ENCODE peak calls at places on chromosome 11, in seven cellular contexts. One of them, this sample, is unnamed.

GRCh38 chr11:108802492-108802891 is 137.6 kb downstream of the DDX10 start:
- DNase-seq in pancreas: no peak
- DNase-seq in stimulated activated CD4-positive, alpha-beta T cell treated with anti-CD3 and anti-CD28 coated beads, Interleukin-1b, Interleukin-23, amount 100 ng/mL, for 24 hours: no peak
- DNase-seq in Right ventricle myocardium inferior: no peak
- DNase-seq in mammary epithelial cell: no peak
- DNase-seq in HT1080: no peak
- DNase-seq in endothelial cell: no peak
- DNase-seq in this sample: no peak

GRCh38 chr11:75342966-75343870 is 8.2 kb downstream of the ARRB1 start:
- DNase-seq in endothelial cell: no peak
- DNase-seq in Right ventricle myocardium inferior: no peak
- DNase-seq in pancreas: peak
- DNase-seq in mammary epithelial cell: no peak
- DNase-seq in stimulated activated CD4-positive, alpha-beta T cell treated with anti-CD3 and anti-CD28 coated beads, Interleukin-1b, Interleukin-23, amount 100 ng/mL, for 24 hours: no peak
- DNase-seq in HT1080: no peak
- DNase-seq in this sample: peak

GRCh38 chr11:73242291-73243092 is 24.4 kb downstream of the P2RY2 start:
- DNase-seq in stimulated activated CD4-positive, alpha-beta T cell treated with anti-CD3 and anti-CD28 coated beads, Interleukin-1b, Interleukin-23, amount 100 ng/mL, for 24 hours: peak
- DNase-seq in HT1080: peak
- DNase-seq in Right ventricle myocardium inferior: peak
- DNase-seq in pancreas: peak
- DNase-seq in endothelial cell: peak
- DNase-seq in mammary epithelial cell: peak
- DNase-seq in this sample: peak

GRCh38 chr11:6705905-6706535 is 22.9 kb upstream of the MRPL17 start:
- DNase-seq in HT1080: peak
- DNase-seq in Right ventricle myocardium inferior: no peak
- DNase-seq in pancreas: peak
- DNase-seq in endothelial cell: peak
- DNase-seq in stimulated activated CD4-positive, alpha-beta T cell treated with anti-CD3 and anti-CD28 coated beads, Interleukin-1b, Interleukin-23, amount 100 ng/mL, for 24 hours: peak
- DNase-seq in mammary epithelial cell: peak
- DNase-seq in this sample: peak

GRCh38 chr11:7522106-7522505 is 8.3 kb downstream of the PPFIBP2 start:
- DNase-seq in endothelial cell: no peak
- DNase-seq in HT1080: no peak
- DNase-seq in Right ventricle myocardium inferior: no peak
- DNase-seq in pancreas: no peak
- DNase-seq in stimulated activated CD4-positive, alpha-beta T cell treated with anti-CD3 and anti-CD28 coated beads, Interleukin-1b, Interleukin-23, amount 100 ng/mL, for 24 hours: no peak
- DNase-seq in mammary epithelial cell: no peak
- DNase-seq in this sample: no peak

GRCh38 chr11:120566176-120566575 is 54.6 kb downstream of the GRIK4 start:
- DNase-seq in mammary epithelial cell: peak
- DNase-seq in stimulated activated CD4-positive, alpha-beta T cell treated with anti-CD3 and anti-CD28 coated beads, Interleukin-1b, Interleukin-23, amount 100 ng/mL, for 24 hours: no peak
- DNase-seq in HT1080: peak
- DNase-seq in Right ventricle myocardium inferior: no peak
- DNase-seq in endothelial cell: no peak
- DNase-seq in pancreas: no peak
- DNase-seq in this sample: peak

GRCh38 chr11:97620012-97620411 is 1230.2 kb downstream of the JRKL start:
- DNase-seq in stimulated activated CD4-positive, alpha-beta T cell treated with anti-CD3 and anti-CD28 coated beads, Interleukin-1b, Interleukin-23, amount 100 ng/mL, for 24 hours: no peak
- DNase-seq in Right ventricle myocardium inferior: no peak
- DNase-seq in endothelial cell: no peak
- DNase-seq in mammary epithelial cell: no peak
- DNase-seq in HT1080: no peak
- DNase-seq in pancreas: no peak
- DNase-seq in this sample: no peak

GRCh38 chr11:26842458-26842841 is 120.6 kb upstream of the SLC5A12 start:
- DNase-seq in stimulated activated CD4-positive, alpha-beta T cell treated with anti-CD3 and anti-CD28 coated beads, Interleukin-1b, Interleukin-23, amount 100 ng/mL, for 24 hours: no peak
- DNase-seq in pancreas: no peak
- DNase-seq in Right ventricle myocardium inferior: no peak
- DNase-seq in mammary epithelial cell: no peak
- DNase-seq in HT1080: no peak
- DNase-seq in endothelial cell: no peak
- DNase-seq in this sample: peak

GRCh38 chr11:1576825-1577224 is 4.8 kb upstream of the DUSP8 start:
- DNase-seq in stimulated activated CD4-positive, alpha-beta T cell treated with anti-CD3 and anti-CD28 coated beads, Interleukin-1b, Interleukin-23, amount 100 ng/mL, for 24 hours: no peak
- DNase-seq in Right ventricle myocardium inferior: no peak
- DNase-seq in mammary epithelial cell: peak
- DNase-seq in pancreas: no peak
- DNase-seq in HT1080: no peak
- DNase-seq in endothelial cell: no peak
- DNase-seq in this sample: peak

GRCh38 chr11:43974830-43975229 is 32.4 kb downstream of the C11orf96 start:
- DNase-seq in Right ventricle myocardium inferior: no peak
- DNase-seq in stimulated activated CD4-positive, alpha-beta T cell treated with anti-CD3 and anti-CD28 coated beads, Interleukin-1b, Interleukin-23, amount 100 ng/mL, for 24 hours: no peak
- DNase-seq in endothelial cell: no peak
- DNase-seq in mammary epithelial cell: no peak
- DNase-seq in pancreas: no peak
- DNase-seq in HT1080: no peak
- DNase-seq in this sample: no peak

GRCh38 chr11:1538153-1538552 is 33.9 kb downstream of the DUSP8 start:
- DNase-seq in HT1080: no peak
- DNase-seq in stimulated activated CD4-positive, alpha-beta T cell treated with anti-CD3 and anti-CD28 coated beads, Interleukin-1b, Interleukin-23, amount 100 ng/mL, for 24 hours: no peak
- DNase-seq in Right ventricle myocardium inferior: peak
- DNase-seq in pancreas: no peak
- DNase-seq in mammary epithelial cell: no peak
- DNase-seq in endothelial cell: no peak
- DNase-seq in this sample: no peak

GRCh38 chr11:70668204-70669202 is 270.2 kb downstream of the CTTN start:
- DNase-seq in HT1080: peak
- DNase-seq in mammary epithelial cell: no peak
- DNase-seq in pancreas: no peak
- DNase-seq in endothelial cell: no peak
- DNase-seq in Right ventricle myocardium inferior: peak
- DNase-seq in stimulated activated CD4-positive, alpha-beta T cell treated with anti-CD3 and anti-CD28 coated beads, Interleukin-1b, Interleukin-23, amount 100 ng/mL, for 24 hours: no peak
- DNase-seq in this sample: no peak

GRCh38 chr11:93396356-93396755 is 65.8 kb downstream of the DEUP1 start:
- DNase-seq in HT1080: peak
- DNase-seq in Right ventricle myocardium inferior: no peak
- DNase-seq in mammary epithelial cell: peak
- DNase-seq in endothelial cell: no peak
- DNase-seq in stimulated activated CD4-positive, alpha-beta T cell treated with anti-CD3 and anti-CD28 coated beads, Interleukin-1b, Interleukin-23, amount 100 ng/mL, for 24 hours: no peak
- DNase-seq in pancreas: no peak
- DNase-seq in this sample: no peak

GRCh38 chr11:77454867-77455655 is 18.8 kb downstream of the PAK1 start:
- DNase-seq in endothelial cell: no peak
- DNase-seq in mammary epithelial cell: no peak
- DNase-seq in stimulated activated CD4-positive, alpha-beta T cell treated with anti-CD3 and anti-CD28 coated beads, Interleukin-1b, Interleukin-23, amount 100 ng/mL, for 24 hours: no peak
- DNase-seq in HT1080: no peak
- DNase-seq in Right ventricle myocardium inferior: no peak
- DNase-seq in pancreas: no peak
- DNase-seq in this sample: no peak

GRCh38 chr11:76119779-76120178 is 86.5 kb downstream of the WNT11 start:
- DNase-seq in mammary epithelial cell: no peak
- DNase-seq in HT1080: peak
- DNase-seq in Right ventricle myocardium inferior: no peak
- DNase-seq in endothelial cell: no peak
- DNase-seq in stimulated activated CD4-positive, alpha-beta T cell treated with anti-CD3 and anti-CD28 coated beads, Interleukin-1b, Interleukin-23, amount 100 ng/mL, for 24 hours: no peak
- DNase-seq in pancreas: no peak
- DNase-seq in this sample: no peak

GRCh38 chr11:26418391-26418790 is 86.5 kb downstream of the ANO3 start:
- DNase-seq in pancreas: no peak
- DNase-seq in endothelial cell: no peak
- DNase-seq in stimulated activated CD4-positive, alpha-beta T cell treated with anti-CD3 and anti-CD28 coated beads, Interleukin-1b, Interleukin-23, amount 100 ng/mL, for 24 hours: no peak
- DNase-seq in HT1080: no peak
- DNase-seq in Right ventricle myocardium inferior: no peak
- DNase-seq in mammary epithelial cell: no peak
- DNase-seq in this sample: no peak

GRCh38 chr11:8168485-8169257 is at the start of gene RIC3:
- DNase-seq in mammary epithelial cell: peak
- DNase-seq in Right ventricle myocardium inferior: no peak
- DNase-seq in pancreas: peak
- DNase-seq in endothelial cell: peak
- DNase-seq in stimulated activated CD4-positive, alpha-beta T cell treated with anti-CD3 and anti-CD28 coated beads, Interleukin-1b, Interleukin-23, amount 100 ng/mL, for 24 hours: peak
- DNase-seq in HT1080: no peak
- DNase-seq in this sample: no peak

GRCh38 chr11:92740251-92740650 is 229.2 kb upstream of the MTNR1B start:
- DNase-seq in pancreas: no peak
- DNase-seq in stimulated activated CD4-positive, alpha-beta T cell treated with anti-CD3 and anti-CD28 coated beads, Interleukin-1b, Interleukin-23, amount 100 ng/mL, for 24 hours: no peak
- DNase-seq in endothelial cell: no peak
- DNase-seq in mammary epithelial cell: no peak
- DNase-seq in HT1080: no peak
- DNase-seq in Right ventricle myocardium inferior: no peak
- DNase-seq in this sample: no peak

This sample was measured in bronchial epithelial cell.